ENCODE peak calls at places on chromosomes 3 and 15, in ten cellular contexts. I is epithelial cell of esophagus, A is BE2C, V is adrenal gland, X is choroid plexus epithelial cell, C is astrocyte of the spinal cord, L is hepatocyte, E is dorsolateral prefrontal cortex, Q is AG04449, H is endothelial cell. N is an unnamed sample.

GRCh38 chr3:131303848-131304247 is 77.7 kb upstream of the NUDT16 start:
- DNase-seq in I (peak), A (no peak), V (no peak), X (peak), C (no peak), L (no peak), E (no peak), Q (no peak), H (no peak), N (no peak)

GRCh38 chr3:27596920-27597319 is 112.7 kb upstream of the SLC4A7 start:
- DNase-seq in I (no peak), A (no peak), V (no peak), X (peak), C (peak), L (no peak), E (no peak), Q (no peak), H (no peak), N (no peak)

GRCh38 chr15:66472176-66472999 is 25.2 kb downstream of the SNAPC5 start:
- DNase-seq in I (no peak), A (no peak), V (no peak), X (peak), C (peak), L (no peak), E (no peak), Q (no peak), H (no peak), N (no peak)

GRCh38 chr3:126245811-126246727 is 65.7 kb upstream of the ALDH1L1 start:
- DNase-seq in I (peak), A (peak), V (peak), X (peak), C (peak), L (peak), E (peak), Q (no peak), H (peak), N (no peak)

GRCh38 chr3:48949376-48949717 is 30.7 kb downstream of the ARIH2 start:
- DNase-seq in I (no peak), A (no peak), V (no peak), X (no peak), C (no peak), L (no peak), E (no peak), Q (no peak), H (no peak), N (no peak)

GRCh38 chr3:15148614-15149013 is 49.7 kb upstream of the RBSN start:
- DNase-seq in I (peak), A (peak), V (peak), X (peak), C (no peak), L (peak), E (no peak), Q (no peak), H (peak), N (no peak)

GRCh38 chr15:41284425-41285177 is 47.8 kb downstream of the OIP5 start:
- DNase-seq in I (peak), A (peak), V (peak), X (peak), C (no peak), L (peak), E (no peak), Q (no peak), H (no peak), N (no peak)

GRCh38 chr3:57226156-57226555 is 1.4 kb upstream of the APPL1 start:
- DNase-seq in I (no peak), A (no peak), V (no peak), X (no peak), C (no peak), L (no peak), E (no peak), Q (no peak), H (no peak), N (no peak)

GRCh38 chr15:45469027-45469426 is 53.5 kb downstream of the SLC30A4 start:
- DNase-seq in I (no peak), A (no peak), V (no peak), X (no peak), C (no peak), L (no peak), E (no peak), Q (no peak), H (no peak), N (no peak)

GRCh38 chr3:9940746-9941145 is 7.1 kb downstream of the CRELD1 start:
- DNase-seq in I (no peak), A (no peak), V (no peak), X (no peak), C (no peak), L (no peak), E (no peak), Q (no peak), H (no peak), N (no peak)

GRCh38 chr15:64024172-64025050 is 21.9 kb downstream of the DAPK2 start:
- DNase-seq in I (no peak), A (no peak), V (no peak), X (peak), C (no peak), L (no peak), E (no peak), Q (no peak), H (no peak), N (no peak)

GRCh38 chr3:42486814-42487569 is 15.5 kb upstream of the VIPR1 start:
- DNase-seq in I (no peak), A (no peak), V (no peak), X (no peak), C (no peak), L (no peak), E (no peak), Q (no peak), H (no peak), N (no peak)

GRCh38 chr3:192408721-192409151 is 318.6 kb downstream of the FGF12 start:
- DNase-seq in I (no peak), A (no peak), V (peak), X (no peak), C (peak), L (peak), E (no peak), Q (no peak), H (peak), N (peak)

GRCh38 chr3:15064299-15064834 is 748 bp downstream of the MRPS25 start:
- DNase-seq in I (peak), A (no peak), V (peak), X (peak), C (peak), L (peak), E (no peak), Q (no peak), H (no peak), N (peak)

GRCh38 chr15:63407612-63408011 is 26.0 kb upstream of the CA12 start:
- DNase-seq in I (no peak), A (peak), V (no peak), X (no peak), C (no peak), L (no peak), E (no peak), Q (no peak), H (no peak), N (no peak)

GRCh38 chr15:93179704-93180103 is 90.7 kb upstream of the RGMA start:
- DNase-seq in I (no peak), A (peak), V (no peak), X (peak), C (peak), L (peak), E (no peak), Q (no peak), H (peak), N (no peak)

GRCh38 chr3:125331243-125331642 is 43.9 kb downstream of the ZNF148 start:
- DNase-seq in I (peak), A (no peak), V (no peak), X (no peak), C (peak), L (no peak), E (no peak), Q (no peak), H (no peak), N (no peak)

GRCh38 chr15:38069001-38069400 is 134.6 kb downstream of the TMCO5A start:
- DNase-seq in I (peak), A (peak), V (peak), X (peak), C (peak), L (peak), E (no peak), Q (no peak), H (no peak), N (no peak)

GRCh38 chr3:37653466-37653865 is 208.2 kb upstream of the CTDSPL start:
- DNase-seq in I (peak), A (no peak), V (no peak), X (no peak), C (no peak), L (no peak), E (no peak), Q (no peak), H (no peak), N (no peak)

GRCh38 chr3:126551066-126551838 is 7.5 kb downstream of the C3orf22 start:
- DNase-seq in I (no peak), A (peak), V (no peak), X (no peak), C (no peak), L (no peak), E (peak), Q (no peak), H (peak), N (no peak)

GRCh38 chr3:55330355-55330754 is 156.8 kb downstream of the WNT5A start:
- DNase-seq in I (peak), A (no peak), V (peak), X (peak), C (peak), L (peak), E (no peak), Q (peak), H (no peak), N (no peak)

GRCh38 chr3:158783051-158783450 is 18.8 kb upstream of the MFSD1 start:
- DNase-seq in I (no peak), A (no peak), V (peak), X (no peak), C (no peak), L (no peak), E (no peak), Q (no peak), H (no peak), N (no peak)

GRCh38 chr3:101068876-101069606 is 75.8 kb upstream of the ABI3BP start:
- DNase-seq in I (peak), A (no peak), V (no peak), X (peak), C (peak), L (no peak), E (no peak), Q (no peak), H (no peak), N (no peak)

GRCh38 chr3:38564631-38565338 is 68.6 kb downstream of the EXOG start:
- DNase-seq in I (no peak), A (no peak), V (no peak), X (no peak), C (no peak), L (no peak), E (no peak), Q (no peak), H (no peak), N (no peak)

GRCh38 chr15:50816191-50816590 is 50.7 kb upstream of the SPPL2A start:
- DNase-seq in I (peak), A (no peak), V (no peak), X (peak), C (no peak), L (no peak), E (no peak), Q (no peak), H (no peak), N (no peak)

GRCh38 chr15:60514261-60514881 is 35.4 kb upstream of the ICE2 start:
- DNase-seq in I (no peak), A (no peak), V (no peak), X (no peak), C (no peak), L (no peak), E (no peak), Q (no peak), H (no peak), N (no peak)

GRCh38 chr3:42130007-42130328 is 38.8 kb downstream of the TRAK1 start:
- DNase-seq in I (no peak), A (no peak), V (no peak), X (no peak), C (no peak), L (no peak), E (no peak), Q (no peak), H (no peak), N (no peak)

GRCh38 chr3:53570709-53571108 is 76.3 kb downstream of the CACNA1D start:
- DNase-seq in I (peak), A (no peak), V (peak), X (no peak), C (no peak), L (peak), E (no peak), Q (no peak), H (no peak), N (no peak)

GRCh38 chr15:65306551-65306950 is 2.1 kb downstream of the RNU5B-1 start:
- DNase-seq in I (no peak), A (no peak), V (no peak), X (no peak), C (no peak), L (no peak), E (no peak), Q (no peak), H (no peak), N (no peak)

DNA sequence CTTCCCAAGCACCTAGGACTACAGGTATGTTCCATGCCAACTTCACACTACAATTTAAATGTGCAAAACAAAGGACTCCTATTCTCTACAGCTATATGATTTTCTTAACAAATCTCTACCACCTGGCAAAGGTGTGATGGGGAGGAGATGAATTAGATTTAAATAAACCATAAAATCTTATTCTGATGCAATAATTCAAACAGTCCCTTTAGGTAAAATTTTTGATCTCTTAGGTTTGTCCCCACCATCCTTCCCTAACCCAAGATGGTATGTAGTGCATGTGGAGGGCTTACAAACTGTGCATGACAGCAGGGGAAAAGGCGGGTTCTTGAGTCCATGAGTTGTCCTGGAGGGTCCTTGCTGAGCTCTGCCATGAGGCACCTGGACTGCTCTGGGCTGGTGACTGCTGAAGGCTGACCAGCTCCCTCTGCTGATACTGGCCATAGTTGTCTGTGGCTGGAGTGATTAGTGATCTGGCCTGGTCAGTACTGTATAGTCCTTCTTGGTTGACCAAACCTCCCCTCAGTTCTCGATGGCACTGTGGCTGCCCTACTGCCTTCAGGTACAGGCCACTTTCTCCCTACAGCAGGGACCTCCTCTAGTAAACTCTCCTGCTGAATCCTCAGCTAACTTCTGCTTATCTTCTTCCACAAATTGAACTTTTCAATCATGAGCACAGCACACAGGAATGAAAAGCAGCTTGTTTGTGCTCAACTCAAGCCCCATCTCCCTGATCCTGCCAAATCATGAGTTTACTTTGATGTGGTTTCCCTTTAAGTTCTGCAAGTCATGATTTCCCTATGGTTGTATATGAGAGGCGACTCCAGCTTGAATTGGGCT is 30.1 kb downstream of the CFAP161 start:
- DNase-seq in I (peak), A (no peak), V (no peak), X (peak), C (peak), L (no peak), E (no peak), Q (peak), H (no peak), N (no peak)
- TF ChIP-seq CTCF in I (no peak), A (no peak), V (no peak), X (peak), C (no peak), L (no peak), E (no peak), Q (peak), H (no peak), N (no peak)

GRCh38 chr3:127822836-127823589 is 698 bp upstream of the MGLL start:
- DNase-seq in I (no peak), A (peak), V (peak), X (no peak), C (no peak), L (peak), E (peak), Q (no peak), H (peak), N (peak)
- TF ChIP-seq CTCF in I (no peak), A (no peak), V (peak), X (peak), C (no peak), L (peak), E (peak), Q (peak), H (no peak), N (no peak)

GRCh38 chr3:140276698-140277097 is 341.7 kb downstream of the CLSTN2 start:
- DNase-seq in I (peak), A (peak), V (no peak), X (peak), C (peak), L (peak), E (no peak), Q (no peak), H (peak), N (no peak)
- TF ChIP-seq CTCF in I (no peak), A (peak), V (peak), X (peak), C (peak), L (peak), E (no peak), Q (peak), H (no peak), N (peak)

GRCh38 chr3:151166161-151166560 is 36.9 kb downstream of the GPR171 start:
- DNase-seq in I (peak), A (no peak), V (no peak), X (peak), C (no peak), L (no peak), E (no peak), Q (no peak), H (no peak), N (no peak)
- TF ChIP-seq CTCF in I (no peak), A (peak), V (no peak), X (peak), C (peak), L (no peak), E (no peak), Q (no peak), H (peak), N (no peak)

GRCh38 chr15:70096975-70097336 is 761 bp downstream of the TLE3 start:
- DNase-seq in I (no peak), A (no peak), V (no peak), X (no peak), C (no peak), L (peak), E (no peak), Q (no peak), H (no peak), N (no peak)

GRCh38 chr15:70097337-70098169 is at the start of gene TLE3:
- DNase-seq in I (peak), A (peak), V (peak), X (peak), C (peak), L (peak), E (peak), Q (peak), H (peak), N (peak)

GRCh38 chr15:70094690-70095311 is 2.9 kb downstream of the TLE3 start:
- DNase-seq in I (no peak), A (no peak), V (no peak), X (peak), C (no peak), L (peak), E (no peak), Q (no peak), H (no peak), N (no peak)

GRCh38 chr15:70095387-70096214 is 2.1 kb downstream of the TLE3 start:
- DNase-seq in I (peak), A (peak), V (no peak), X (no peak), C (no peak), L (peak), E (no peak), Q (no peak), H (no peak), N (no peak)

GRCh38 chr15:70096215-70096974 is 1.3 kb downstream of the TLE3 start:
- DNase-seq in I (peak), A (peak), V (peak), X (peak), C (peak), L (peak), E (no peak), Q (no peak), H (peak), N (no peak)
- TF ChIP-seq CTCF in I (no peak), A (no peak), V (no peak), X (peak), C (no peak), L (no peak), E (no peak), Q (no peak), H (no peak), N (peak)